ENCODE peak calls at places on chromosomes 12 and 14, in five cellular contexts. Y is psoas muscle; D is lower lobe of right lung; L is CD8-positive, alpha-beta memory T cell; P is adrenal gland. A is an unnamed sample.

GRCh38 chr14:100237735-100238418 is 1.1 kb upstream of the YY1 start:
- DNase-seq in Y (peak), D (peak), L (peak), P (peak), A (peak)

GRCh38 chr12:127489055-127489454 is 777.9 kb upstream of the TMEM132C start:
- DNase-seq in Y (no peak), D (no peak), L (no peak), P (no peak), A (no peak)

GRCh38 chr12:51986834-51987233 is 19.9 kb upstream of the TAMALIN start:
- DNase-seq in Y (no peak), D (no peak), L (no peak), P (no peak), A (no peak)

GRCh38 chr12:6078378-6079083 is 45.9 kb downstream of the VWF start:
- DNase-seq in Y (peak), D (no peak), L (no peak), P (no peak), A (no peak)

GRCh38 chr12:116448165-116448756 is 110.9 kb upstream of the MAP1LC3B2 start:
- DNase-seq in Y (no peak), D (no peak), L (no peak), P (no peak), A (no peak)

GRCh38 chr14:100524933-100525243 is 62.3 kb downstream of the BEGAIN start:
- DNase-seq in Y (no peak), D (no peak), L (no peak), P (peak), A (no peak)

GRCh38 chr12:94297876-94298520 is 149.6 kb downstream of the PLXNC1 start:
- DNase-seq in Y (no peak), D (no peak), L (no peak), P (no peak), A (no peak)

GRCh38 chr14:100762901-100763300 is 36.2 kb downstream of the DLK1 start:
- DNase-seq in Y (no peak), D (no peak), L (no peak), P (no peak), A (no peak)

GRCh38 chr12:47920913-47921312 is 16.1 kb upstream of the VDR start:
- DNase-seq in Y (no peak), D (no peak), L (no peak), P (no peak), A (no peak)

GRCh38 chr12:74283646-74284045 is 254.0 kb upstream of the ATXN7L3B start:
- DNase-seq in Y (no peak), D (no peak), L (no peak), P (no peak), A (no peak)

GRCh38 chr12:51482808-51483532 is 58.3 kb downstream of the SLC4A8 start:
- DNase-seq in Y (no peak), D (no peak), L (no peak), P (no peak), A (no peak)

GRCh38 chr14:68482772-68483395 is 310.0 kb downstream of the ZFP36L1 start:
- DNase-seq in Y (no peak), D (no peak), L (no peak), P (no peak), A (no peak)

GRCh38 chr14:91835197-91835919 is 32.0 kb downstream of the TC2N start:
- DNase-seq in Y (no peak), D (no peak), L (no peak), P (no peak), A (no peak)

GRCh38 chr14:68734231-68734732 is 58.6 kb downstream of the ZFP36L1 start:
- DNase-seq in Y (no peak), D (no peak), L (no peak), P (no peak), A (no peak)

GRCh38 chr12:109714141-109714912 is 702 bp downstream of the FAM222A start:
- DNase-seq in Y (peak), D (peak), L (peak), P (peak), A (peak)

GRCh38 chr12:124852329-124852831 is 11.3 kb downstream of the SCARB1 start:
- DNase-seq in Y (no peak), D (peak), L (no peak), P (peak), A (peak)

GRCh38 chr14:100692859-100693558 is 33.7 kb upstream of the DLK1 start:
- DNase-seq in Y (no peak), D (no peak), L (no peak), P (peak), A (no peak)

GRCh38 chr14:27243360-27243759 is 645.5 kb upstream of the NOVA1 start:
- DNase-seq in Y (no peak), D (no peak), L (no peak), P (no peak), A (no peak)

GRCh38 chr14:54223978-54224377 is 172.8 kb upstream of the CDKN3 start:
- DNase-seq in Y (no peak), D (no peak), L (no peak), P (no peak), A (no peak)

GRCh38 chr12:31363416-31363809 is 37.5 kb upstream of the SINHCAF start:
- DNase-seq in Y (no peak), D (no peak), L (no peak), P (no peak), A (no peak)

GRCh38 chr12:53505086-53505485 is 2.2 kb downstream of the NPFF start:
- DNase-seq in Y (peak), D (no peak), L (no peak), P (peak), A (no peak)

GRCh38 chr12:91139264-91139663 is 28.0 kb upstream of the LUM start:
- DNase-seq in Y (no peak), D (no peak), L (no peak), P (no peak), A (no peak)

GRCh38 chr12:32483499-32483898 is 84.1 kb downstream of the FGD4 start:
- DNase-seq in Y (no peak), D (no peak), L (no peak), P (peak), A (peak)

GRCh38 chr12:32483993-32484392 is 84.6 kb downstream of the FGD4 start:
- DNase-seq in Y (no peak), D (no peak), L (no peak), P (no peak), A (no peak)

GRCh38 chr12:32478858-32479257 is 79.5 kb downstream of the FGD4 start:
- DNase-seq in Y (no peak), D (no peak), L (no peak), P (no peak), A (no peak)

GRCh38 chr12:32486158-32486557 is 86.8 kb downstream of the FGD4 start:
- DNase-seq in Y (no peak), D (no peak), L (no peak), P (no peak), A (no peak)

DNA sequence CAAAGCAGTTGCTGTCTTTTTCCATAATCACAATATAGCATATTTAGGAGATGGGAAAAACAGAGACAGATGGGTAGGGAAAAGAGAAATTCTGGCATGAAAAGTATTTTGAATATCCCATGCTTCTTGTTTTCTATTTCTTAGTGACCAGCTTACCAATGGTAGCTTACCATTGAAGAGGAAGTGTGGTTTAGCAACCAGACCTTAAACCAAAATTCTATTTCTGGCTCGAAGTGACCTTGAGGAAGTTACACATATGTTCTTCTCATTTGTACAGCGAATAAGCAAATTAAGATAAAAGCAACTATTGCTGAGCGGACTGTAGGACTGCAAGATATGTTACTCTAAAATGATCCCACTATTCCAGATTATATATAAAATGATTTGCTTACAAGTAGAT is 82.9 kb downstream of the FGD4 start:
- DNase-seq in Y (no peak), D (no peak), L (no peak), P (no peak), A (no peak)
- H3K27ac ChIP-seq in Y (peak), D (peak), L (no peak), P (no peak), A (peak)

DNA sequence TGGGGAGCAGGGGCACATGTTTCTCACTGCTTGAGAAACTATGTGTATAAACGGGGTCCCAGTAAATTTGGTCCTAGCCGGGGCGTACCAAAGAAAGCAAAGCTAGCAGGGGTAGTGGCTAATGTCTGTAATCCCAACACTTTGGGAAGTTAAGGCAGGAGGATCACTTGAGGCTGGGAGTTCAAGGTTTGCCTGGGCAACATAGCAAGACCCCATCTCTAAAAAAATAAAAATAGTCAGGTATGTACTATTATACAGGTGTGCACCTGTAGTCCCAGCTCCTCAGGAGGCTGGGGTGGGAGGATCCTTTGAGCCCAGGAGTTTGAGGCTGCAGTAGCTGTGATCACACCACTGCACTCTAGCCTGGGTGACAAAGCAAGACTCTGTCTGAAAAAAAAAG is 142.2 kb downstream of the PAWR start:
- DNase-seq in Y (no peak), D (no peak), L (no peak), P (no peak), A (no peak)
- H3K27ac ChIP-seq in Y (no peak), D (peak), L (no peak), P (no peak), A (no peak)

DNA sequence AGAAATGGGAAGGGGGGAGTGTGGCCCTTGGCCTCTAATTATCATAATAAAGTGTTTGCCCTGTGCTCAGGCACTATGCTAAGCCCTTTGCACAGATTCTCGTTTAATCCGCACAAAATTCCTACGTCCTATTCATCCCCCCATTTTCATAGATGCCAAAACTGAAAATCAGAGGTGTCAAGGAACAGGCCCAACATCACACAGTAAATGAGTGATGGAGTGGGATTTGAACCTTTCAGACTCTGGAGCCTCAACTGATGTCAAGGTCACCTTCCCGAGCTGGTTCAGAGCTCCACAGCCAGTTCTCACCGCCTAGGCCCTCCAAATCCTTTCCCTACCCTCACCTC is 80.7 kb downstream of the IRF2BPL start:
- DNase-seq in Y (no peak), D (no peak), L (no peak), P (no peak), A (no peak)
- H3K27ac ChIP-seq in Y (peak), D (peak), L (no peak), P (peak), A (peak)

DNA sequence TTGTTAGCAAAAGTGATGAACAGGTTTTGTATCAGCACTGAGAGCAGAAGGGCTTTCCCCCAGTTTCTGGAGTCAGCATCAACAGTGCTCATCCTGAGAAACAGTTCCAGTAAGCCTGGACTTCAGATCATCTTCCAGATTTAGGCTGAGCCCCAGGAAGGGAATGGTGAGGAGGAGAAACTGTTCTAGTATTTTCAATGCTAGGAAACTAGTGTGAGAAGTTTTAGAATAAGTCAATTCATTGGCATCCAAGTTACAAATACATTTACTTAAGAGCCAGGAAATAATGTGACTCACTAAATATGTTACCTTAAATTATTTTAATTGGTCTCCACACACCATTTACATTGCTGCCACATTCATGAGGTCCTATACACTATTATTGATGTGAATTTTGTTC is 123.3 kb downstream of the SRGAP1 start:
- DNase-seq in Y (no peak), D (no peak), L (no peak), P (no peak), A (no peak)
- H3K27ac ChIP-seq in Y (no peak), D (no peak), L (no peak), P (no peak), A (no peak)